ENCODE peak calls at places on chromosomes 6 and 20, in four cellular contexts. One of them, this sample, is unnamed.

GRCh38 chr6:13725570-13725969 is 13.9 kb upstream of the RANBP9 start:
- DNase-seq in spleen: no peak
- DNase-seq in COR-L47: no peak
- DNase-seq in stimulated activated CD4-positive, alpha-beta T cell treated with anti-CD3 and anti-CD28 coated beads, Interleukin-12 subunit alpha, Interleukin-12 subunit beta, amount 100 ng/mL, for 48 hours: peak
- DNase-seq in this sample: peak

GRCh38 chr20:12054556-12054955 is 136.9 kb downstream of the BTBD3 start:
- DNase-seq in spleen: no peak
- DNase-seq in COR-L47: no peak
- DNase-seq in stimulated activated CD4-positive, alpha-beta T cell treated with anti-CD3 and anti-CD28 coated beads, Interleukin-12 subunit alpha, Interleukin-12 subunit beta, amount 100 ng/mL, for 48 hours: no peak
- DNase-seq in this sample: no peak

GRCh38 chr6:113457156-113457555 is 400.0 kb upstream of the MARCKS start:
- DNase-seq in spleen: no peak
- DNase-seq in COR-L47: no peak
- DNase-seq in stimulated activated CD4-positive, alpha-beta T cell treated with anti-CD3 and anti-CD28 coated beads, Interleukin-12 subunit alpha, Interleukin-12 subunit beta, amount 100 ng/mL, for 48 hours: no peak
- DNase-seq in this sample: no peak

GRCh38 chr20:24100370-24101011 is 111.9 kb upstream of the GGTLC1 start:
- DNase-seq in spleen: no peak
- DNase-seq in COR-L47: peak
- DNase-seq in stimulated activated CD4-positive, alpha-beta T cell treated with anti-CD3 and anti-CD28 coated beads, Interleukin-12 subunit alpha, Interleukin-12 subunit beta, amount 100 ng/mL, for 48 hours: peak
- DNase-seq in this sample: peak

GRCh38 chr20:18527836-18528235 is 20.1 kb downstream of the SEC23B start:
- DNase-seq in spleen: no peak
- DNase-seq in COR-L47: no peak
- DNase-seq in stimulated activated CD4-positive, alpha-beta T cell treated with anti-CD3 and anti-CD28 coated beads, Interleukin-12 subunit alpha, Interleukin-12 subunit beta, amount 100 ng/mL, for 48 hours: no peak
- DNase-seq in this sample: peak

GRCh38 chr6:291148-291696 is 1.1 kb upstream of the DUSP22 start:
- DNase-seq in spleen: peak
- DNase-seq in COR-L47: no peak
- DNase-seq in stimulated activated CD4-positive, alpha-beta T cell treated with anti-CD3 and anti-CD28 coated beads, Interleukin-12 subunit alpha, Interleukin-12 subunit beta, amount 100 ng/mL, for 48 hours: no peak
- DNase-seq in this sample: no peak

GRCh38 chr20:17910828-17911294 is 57.7 kb downstream of the SNX5 start:
- DNase-seq in spleen: no peak
- DNase-seq in COR-L47: no peak
- DNase-seq in stimulated activated CD4-positive, alpha-beta T cell treated with anti-CD3 and anti-CD28 coated beads, Interleukin-12 subunit alpha, Interleukin-12 subunit beta, amount 100 ng/mL, for 48 hours: no peak
- DNase-seq in this sample: no peak

GRCh38 chr6:38391909-38392614 is 247.7 kb downstream of the BTBD9 start:
- DNase-seq in spleen: no peak
- DNase-seq in COR-L47: no peak
- DNase-seq in stimulated activated CD4-positive, alpha-beta T cell treated with anti-CD3 and anti-CD28 coated beads, Interleukin-12 subunit alpha, Interleukin-12 subunit beta, amount 100 ng/mL, for 48 hours: no peak
- DNase-seq in this sample: no peak

GRCh38 chr6:136180729-136181128 is 69.4 kb downstream of the MTFR2 start:
- DNase-seq in spleen: no peak
- DNase-seq in COR-L47: no peak
- DNase-seq in stimulated activated CD4-positive, alpha-beta T cell treated with anti-CD3 and anti-CD28 coated beads, Interleukin-12 subunit alpha, Interleukin-12 subunit beta, amount 100 ng/mL, for 48 hours: no peak
- DNase-seq in this sample: no peak

GRCh38 chr6:126516411-126516810 is 176.5 kb downstream of the CENPW start:
- DNase-seq in spleen: no peak
- DNase-seq in COR-L47: no peak
- DNase-seq in stimulated activated CD4-positive, alpha-beta T cell treated with anti-CD3 and anti-CD28 coated beads, Interleukin-12 subunit alpha, Interleukin-12 subunit beta, amount 100 ng/mL, for 48 hours: no peak
- DNase-seq in this sample: no peak

GRCh38 chr6:154731296-154732218 is 1.7 kb upstream of the SCAF8 start:
- DNase-seq in spleen: no peak
- DNase-seq in COR-L47: no peak
- DNase-seq in stimulated activated CD4-positive, alpha-beta T cell treated with anti-CD3 and anti-CD28 coated beads, Interleukin-12 subunit alpha, Interleukin-12 subunit beta, amount 100 ng/mL, for 48 hours: no peak
- DNase-seq in this sample: no peak

GRCh38 chr6:22147983-22148797 is 148.6 kb downstream of the PRL start:
- DNase-seq in spleen: no peak
- DNase-seq in COR-L47: peak
- DNase-seq in stimulated activated CD4-positive, alpha-beta T cell treated with anti-CD3 and anti-CD28 coated beads, Interleukin-12 subunit alpha, Interleukin-12 subunit beta, amount 100 ng/mL, for 48 hours: no peak
- DNase-seq in this sample: peak

GRCh38 chr6:137763861-137764260 is 103.2 kb upstream of the TNFAIP3 start:
- DNase-seq in spleen: no peak
- DNase-seq in COR-L47: no peak
- DNase-seq in stimulated activated CD4-positive, alpha-beta T cell treated with anti-CD3 and anti-CD28 coated beads, Interleukin-12 subunit alpha, Interleukin-12 subunit beta, amount 100 ng/mL, for 48 hours: no peak
- DNase-seq in this sample: no peak

GRCh38 chr20:21559305-21559704 is 45.4 kb upstream of the NKX2-2 start:
- DNase-seq in spleen: no peak
- DNase-seq in COR-L47: no peak
- DNase-seq in stimulated activated CD4-positive, alpha-beta T cell treated with anti-CD3 and anti-CD28 coated beads, Interleukin-12 subunit alpha, Interleukin-12 subunit beta, amount 100 ng/mL, for 48 hours: no peak
- DNase-seq in this sample: no peak

GRCh38 chr6:157791461-157791860 is 31.6 kb upstream of the SNX9 start:
- DNase-seq in spleen: no peak
- DNase-seq in COR-L47: peak
- DNase-seq in stimulated activated CD4-positive, alpha-beta T cell treated with anti-CD3 and anti-CD28 coated beads, Interleukin-12 subunit alpha, Interleukin-12 subunit beta, amount 100 ng/mL, for 48 hours: no peak
- DNase-seq in this sample: no peak

GRCh38 chr6:63804381-63804956 is 168.9 kb downstream of the PHF3 start:
- DNase-seq in spleen: no peak
- DNase-seq in COR-L47: no peak
- DNase-seq in stimulated activated CD4-positive, alpha-beta T cell treated with anti-CD3 and anti-CD28 coated beads, Interleukin-12 subunit alpha, Interleukin-12 subunit beta, amount 100 ng/mL, for 48 hours: no peak
- DNase-seq in this sample: no peak

GRCh38 chr6:95686272-95686671 is 108.9 kb downstream of the MANEA start:
- DNase-seq in spleen: no peak
- DNase-seq in COR-L47: no peak
- DNase-seq in stimulated activated CD4-positive, alpha-beta T cell treated with anti-CD3 and anti-CD28 coated beads, Interleukin-12 subunit alpha, Interleukin-12 subunit beta, amount 100 ng/mL, for 48 hours: no peak
- DNase-seq in this sample: no peak

GRCh38 chr6:132234356-132234755 is 166.9 kb downstream of the MOXD1 start:
- DNase-seq in spleen: no peak
- DNase-seq in COR-L47: no peak
- DNase-seq in stimulated activated CD4-positive, alpha-beta T cell treated with anti-CD3 and anti-CD28 coated beads, Interleukin-12 subunit alpha, Interleukin-12 subunit beta, amount 100 ng/mL, for 48 hours: no peak
- DNase-seq in this sample: no peak

GRCh38 chr6:170221052-170221752 is 69.7 kb downstream of the DLL1 start:
- DNase-seq in spleen: peak
- DNase-seq in COR-L47: no peak
- DNase-seq in stimulated activated CD4-positive, alpha-beta T cell treated with anti-CD3 and anti-CD28 coated beads, Interleukin-12 subunit alpha, Interleukin-12 subunit beta, amount 100 ng/mL, for 48 hours: no peak
- DNase-seq in this sample: no peak

GRCh38 chr6:35297541-35298481 is at the start of gene DEF6:
- DNase-seq in spleen: peak
- DNase-seq in COR-L47: peak
- DNase-seq in stimulated activated CD4-positive, alpha-beta T cell treated with anti-CD3 and anti-CD28 coated beads, Interleukin-12 subunit alpha, Interleukin-12 subunit beta, amount 100 ng/mL, for 48 hours: peak
- DNase-seq in this sample: peak

GRCh38 chr6:119628691-119629621 is 279.4 kb upstream of the MAN1A1 start:
- DNase-seq in spleen: no peak
- DNase-seq in COR-L47: no peak
- DNase-seq in stimulated activated CD4-positive, alpha-beta T cell treated with anti-CD3 and anti-CD28 coated beads, Interleukin-12 subunit alpha, Interleukin-12 subunit beta, amount 100 ng/mL, for 48 hours: no peak
- DNase-seq in this sample: no peak

GRCh38 chr6:126748141-126748540 is 370.3 kb upstream of the RSPO3 start:
- DNase-seq in spleen: no peak
- DNase-seq in COR-L47: no peak
- DNase-seq in stimulated activated CD4-positive, alpha-beta T cell treated with anti-CD3 and anti-CD28 coated beads, Interleukin-12 subunit alpha, Interleukin-12 subunit beta, amount 100 ng/mL, for 48 hours: no peak
- DNase-seq in this sample: no peak

GRCh38 chr6:15255481-15256414 is 9.9 kb downstream of the JARID2 start:
- DNase-seq in spleen: no peak
- DNase-seq in COR-L47: no peak
- DNase-seq in stimulated activated CD4-positive, alpha-beta T cell treated with anti-CD3 and anti-CD28 coated beads, Interleukin-12 subunit alpha, Interleukin-12 subunit beta, amount 100 ng/mL, for 48 hours: no peak
- DNase-seq in this sample: no peak

GRCh38 chr6:158916638-158917037 is 83.4 kb downstream of the RSPH3 start:
- DNase-seq in spleen: no peak
- DNase-seq in COR-L47: no peak
- DNase-seq in stimulated activated CD4-positive, alpha-beta T cell treated with anti-CD3 and anti-CD28 coated beads, Interleukin-12 subunit alpha, Interleukin-12 subunit beta, amount 100 ng/mL, for 48 hours: no peak
- DNase-seq in this sample: no peak

GRCh38 chr20:25521382-25521781 is 63.9 kb downstream of the NINL start:
- DNase-seq in spleen: no peak
- DNase-seq in COR-L47: peak
- DNase-seq in stimulated activated CD4-positive, alpha-beta T cell treated with anti-CD3 and anti-CD28 coated beads, Interleukin-12 subunit alpha, Interleukin-12 subunit beta, amount 100 ng/mL, for 48 hours: no peak
- DNase-seq in this sample: no peak

GRCh38 chr6:117481926-117482239 is 591 bp upstream of the DCBLD1 start:
- DNase-seq in spleen: no peak
- DNase-seq in COR-L47: no peak
- DNase-seq in stimulated activated CD4-positive, alpha-beta T cell treated with anti-CD3 and anti-CD28 coated beads, Interleukin-12 subunit alpha, Interleukin-12 subunit beta, amount 100 ng/mL, for 48 hours: no peak
- DNase-seq in this sample: no peak

GRCh38 chr20:14284443-14284842 is 53.0 kb downstream of the FLRT3 start:
- DNase-seq in spleen: no peak
- DNase-seq in COR-L47: no peak
- DNase-seq in stimulated activated CD4-positive, alpha-beta T cell treated with anti-CD3 and anti-CD28 coated beads, Interleukin-12 subunit alpha, Interleukin-12 subunit beta, amount 100 ng/mL, for 48 hours: no peak
- DNase-seq in this sample: no peak

This sample was measured in H54.